ENCODE peak calls at places on chromosomes 7 and 10, in nine cellular contexts. J, V, R, X, Y, T, K, L and Z are unnamed samples.

GRCh38 chr7:2560175-2560695 is 1.5 kb downstream of the IQCE start:
- DNase-seq in L (no peak), V (no peak), R (no peak), Y (no peak), X (peak), J (no peak), T (peak), K (no peak), Z (no peak)

GRCh38 chr10:79431422-79431821 is 14.0 kb downstream of the ZCCHC24 start:
- DNase-seq in V (no peak), Y (no peak), K (no peak), R (no peak), L (no peak), X (peak), T (no peak), J (no peak), Z (no peak)

GRCh38 chr10:97024181-97025073 is 161.3 kb downstream of the SLIT1 start:
- DNase-seq in R (no peak), L (no peak), X (peak), V (no peak), J (peak), T (peak), Y (no peak), K (no peak), Z (no peak)

GRCh38 chr7:117279931-117280525 is 42.8 kb downstream of the WNT2 start:
- DNase-seq in R (no peak), V (no peak), K (no peak), L (no peak), J (no peak), T (no peak), X (no peak), Y (no peak), Z (peak)

GRCh38 chr10:121880842-121881423 is 46.9 kb downstream of the ATE1 start:
- DNase-seq in K (no peak), J (peak), Y (no peak), V (no peak), L (no peak), T (no peak), R (no peak), X (peak), Z (no peak)

GRCh38 chr10:124728071-124728829 is 15.9 kb downstream of the FAM53B start:
- DNase-seq in Y (no peak), V (no peak), T (no peak), K (peak), L (no peak), X (no peak), R (no peak), J (no peak), Z (no peak)

GRCh38 chr7:1748076-1748750 is 78.1 kb downstream of the ELFN1 start:
- DNase-seq in K (no peak), J (no peak), Y (no peak), T (no peak), X (no peak), V (no peak), L (no peak), R (no peak), Z (no peak)

GRCh38 chr10:13659887-13660544 is 73.3 kb downstream of the PRPF18 start:
- DNase-seq in V (peak), J (peak), K (peak), Y (peak), L (peak), X (peak), R (no peak), T (peak), Z (no peak)

GRCh38 chr10:124625831-124626238 is 118.3 kb downstream of the FAM53B start:
- DNase-seq in L (no peak), J (no peak), Y (no peak), T (no peak), V (no peak), K (no peak), X (no peak), R (no peak), Z (no peak)

GRCh38 chr10:86261933-86262665 is 104.5 kb downstream of the GRID1 start:
- DNase-seq in X (no peak), J (peak), Y (no peak), K (peak), R (peak), L (no peak), T (peak), V (no peak), Z (peak)

GRCh38 chr10:28285816-28286215 is 17.0 kb downstream of the MPP7 start:
- DNase-seq in L (no peak), K (no peak), Y (no peak), J (no peak), V (no peak), X (no peak), T (no peak), R (no peak), Z (no peak)

GRCh38 chr7:94298943-94299342 is 95.8 kb upstream of the COL1A2 start:
- DNase-seq in R (no peak), X (peak), T (no peak), Y (no peak), L (no peak), V (no peak), K (no peak), J (no peak), Z (no peak)

GRCh38 chr10:113128450-113129105 is 178.5 kb downstream of the TCF7L2 start:
- DNase-seq in R (no peak), K (no peak), X (peak), J (no peak), V (no peak), Y (no peak), T (no peak), L (no peak), Z (no peak)

GRCh38 chr10:108783897-108784296 is 1139.4 kb downstream of the XPNPEP1 start:
- DNase-seq in Y (peak), T (no peak), L (no peak), R (peak), J (peak), K (peak), V (no peak), X (peak), Z (no peak)

GRCh38 chr7:155213955-155214327 is 83.7 kb upstream of the INSIG1 start:
- DNase-seq in K (no peak), L (no peak), T (no peak), V (no peak), R (no peak), Y (no peak), J (no peak), X (peak), Z (no peak)

GRCh38 chr10:44983066-44983894 is 4.7 kb upstream of the DEPP1 start:
- DNase-seq in K (no peak), V (no peak), Y (no peak), X (no peak), R (no peak), L (no peak), T (no peak), J (no peak), Z (peak)

GRCh38 chr10:93235686-93236085 is 162.0 kb downstream of the CYP26A1 start:
- DNase-seq in R (no peak), K (no peak), J (no peak), Y (no peak), T (no peak), X (peak), L (no peak), V (no peak), Z (peak)

GRCh38 chr7:105353752-105354328 is 34.9 kb downstream of the SRPK2 start:
- DNase-seq in L (no peak), Y (no peak), R (no peak), K (peak), J (peak), T (no peak), V (no peak), X (peak), Z (no peak)

GRCh38 chr10:70115948-70116682 is 16.5 kb downstream of the AIFM2 start:
- DNase-seq in X (peak), R (peak), J (peak), T (peak), L (peak), Y (peak), K (peak), V (peak), Z (peak)

GRCh38 chr7:3846738-3847137 is 545.7 kb downstream of the SDK1 start:
- DNase-seq in R (no peak), Y (no peak), X (no peak), T (no peak), J (no peak), L (no peak), V (no peak), K (no peak), Z (no peak)

GRCh38 chr10:132835848-132836233 is 49.9 kb upstream of the NKX6-2 start:
- DNase-seq in T (no peak), X (no peak), R (no peak), Y (no peak), V (no peak), L (no peak), K (no peak), J (no peak), Z (no peak)

GRCh38 chr7:73683916-73684693 is 708 bp downstream of the BUD23 start:
- DNase-seq in T (no peak), V (no peak), X (peak), R (no peak), J (no peak), Y (no peak), K (no peak), L (no peak), Z (no peak)

GRCh38 chr7:99694201-99694911 is 14.6 kb upstream of the CYP3A5 start:
- DNase-seq in L (no peak), R (no peak), Y (no peak), K (no peak), J (no peak), X (no peak), T (no peak), V (no peak), Z (peak)